ENCODE peak calls at places on chromosome 3, in five cellular contexts. X, C, D, R and F are unnamed samples.

GRCh38 chr3:126613481-126614187 is 41.3 kb downstream of the TXNRD3 start:
- DNase-seq in X (no peak), C (no peak), D (no peak), R (no peak), F (no peak)

GRCh38 chr3:36904641-36905040 is 40.2 kb downstream of the TRANK1 start:
- DNase-seq in X (peak; percentile 59), C (no peak), D (peak; percentile 28), R (peak; percentile 22), F (peak; percentile 37)

GRCh38 chr3:158918008-158918407 is 116.2 kb downstream of the MFSD1 start:
- DNase-seq in X (peak; percentile 12), C (peak; percentile 74), D (peak; percentile 52), R (peak; percentile 52), F (peak; percentile 15)

GRCh38 chr3:194006-194405 is 2.6 kb upstream of the CHL1 start:
- DNase-seq in X (no peak), C (no peak), D (no peak), R (no peak), F (no peak)

GRCh38 chr3:94405258-94406035 is 342.6 kb downstream of the NSUN3 start:
- DNase-seq in X (no peak), C (peak; percentile 89), D (no peak), R (no peak), F (no peak)

GRCh38 chr3:46145147-46145546 is 63.0 kb downstream of the CCR1 start:
- DNase-seq in X (no peak), C (no peak), D (no peak), R (no peak), F (no peak)

GRCh38 chr3:50531201-50531600 is 27.8 kb upstream of the CACNA2D2 start:
- DNase-seq in X (no peak), C (no peak), D (no peak), R (no peak), F (no peak)

GRCh38 chr3:45145681-45146614 is at the start of gene CDCP1:
- DNase-seq in X (no peak), C (no peak), D (peak; percentile 39), R (no peak), F (no peak)

GRCh38 chr3:171813897-171814460 is 3.7 kb upstream of the PLD1 start:
- DNase-seq in X (no peak), C (peak; percentile 85), D (no peak), R (no peak), F (no peak)

GRCh38 chr3:32140943-32141342 is 34.5 kb downstream of the GPD1L start:
- DNase-seq in X (no peak), C (no peak), D (no peak), R (no peak), F (no peak)